ENCODE peak calls at places on chromosome 5, in seven cellular contexts. K is hepatocyte, D is mesendoderm, E is BE2C, G is fibroblast of lung, L is tibial artery, M is A549. O is an unnamed sample.

GRCh38 chr5:115377468-115378217 is 81.2 kb upstream of the CCDC112 start:
- DNase-seq in K (peak; percentile 46), D (no peak), E (no peak), G (peak; percentile 93), L (no peak), M (no peak), O (peak; percentile 66)

GRCh38 chr5:13640270-13640669 is 304.2 kb downstream of the DNAH5 start:
- DNase-seq in K (peak; percentile 16), D (no peak), E (no peak), G (no peak), L (no peak), M (peak; percentile 7), O (no peak)

GRCh38 chr5:110913221-110913620 is 158.3 kb upstream of the TSLP start:
- DNase-seq in K (no peak), D (no peak), E (no peak), G (no peak), L (no peak), M (no peak), O (no peak)

GRCh38 chr5:12099296-12099695 is 195.1 kb upstream of the CTNND2 start:
- DNase-seq in K (no peak), D (no peak), E (no peak), G (no peak), L (no peak), M (no peak), O (no peak)

GRCh38 chr5:105735704-105736103 is 1935.0 kb downstream of the EFNA5 start:
- DNase-seq in K (no peak), D (no peak), E (no peak), G (no peak), L (no peak), M (no peak), O (no peak)

GRCh38 chr5:93192107-93192506 is 388.9 kb downstream of the NR2F1-AS1 start:
- DNase-seq in K (no peak), D (no peak), E (no peak), G (peak; percentile 98), L (no peak), M (peak; percentile 7), O (peak; percentile 76)

GRCh38 chr5:131379723-131380122 is 115.9 kb downstream of the CDC42SE2 start:
- DNase-seq in K (peak; percentile 11), D (no peak), E (no peak), G (peak; percentile 83), L (no peak), M (peak; percentile 27), O (no peak)

GRCh38 chr5:1021136-1021968 is 12.8 kb downstream of the NKD2 start:
- DNase-seq in K (peak; percentile 84), D (peak; percentile 40), E (no peak), G (no peak), L (no peak), M (no peak), O (no peak)

GRCh38 chr5:132264546-132265335 is 7.2 kb downstream of the PDLIM4 start:
- DNase-seq in K (no peak), D (no peak), E (no peak), G (no peak), L (no peak), M (no peak), O (no peak)

GRCh38 chr5:68770566-68770965 is 323.2 kb upstream of the SLC30A5 start:
- DNase-seq in K (peak; percentile 18), D (no peak), E (no peak), G (no peak), L (no peak), M (no peak), O (no peak)

GRCh38 chr5:65172486-65173129 is 309.1 kb downstream of the ADAMTS6 start:
- DNase-seq in K (no peak), D (no peak), E (no peak), G (peak; percentile 99), L (no peak), M (no peak), O (peak; percentile 96)

GRCh38 chr5:146447734-146448380 is 724 bp downstream of the TCERG1 start:
- DNase-seq in K (peak; percentile 37), D (peak; percentile 67), E (no peak), G (peak; percentile 60), L (no peak), M (no peak), O (peak; percentile 65)

GRCh38 chr5:155085282-155085990 is 71.9 kb downstream of the KIF4B start:
- DNase-seq in K (peak; percentile 24), D (no peak), E (no peak), G (peak; percentile 12), L (no peak), M (no peak), O (peak; percentile 87)

GRCh38 chr5:136192526-136193395 is at the start of gene SMIM32:
- DNase-seq in K (peak; percentile 62), D (peak; percentile 77), E (peak; percentile 42), G (peak; percentile 20), L (no peak), M (no peak), O (no peak)

GRCh38 chr5:34913072-34913471 is 2.2 kb downstream of the RAD1 start:
- DNase-seq in K (no peak), D (no peak), E (no peak), G (peak; percentile 50), L (no peak), M (no peak), O (no peak)

GRCh38 chr5:8825161-8825757 is 720.6 kb downstream of the SEMA5A start:
- DNase-seq in K (no peak), D (no peak), E (no peak), G (peak; percentile 31), L (no peak), M (no peak), O (no peak)

GRCh38 chr5:55172937-55173695 is at the start of gene CDC20B:
- DNase-seq in K (peak; percentile 93), D (peak; percentile 84), E (peak; percentile 87), G (peak; percentile 69), L (peak; percentile 49), M (peak; percentile 76), O (peak; percentile 77)

GRCh38 chr5:2744485-2744884 is 7.0 kb downstream of the IRX2 start:
- DNase-seq in K (no peak), D (no peak), E (no peak), G (peak; percentile 54), L (no peak), M (no peak), O (no peak)

GRCh38 chr5:56734066-56734766 is 81.1 kb upstream of the MAP3K1 start:
- DNase-seq in K (no peak), D (peak; percentile 26), E (no peak), G (no peak), L (no peak), M (no peak), O (no peak)

GRCh38 chr5:124572973-124573372 is 173.5 kb downstream of the ZNF608 start:
- DNase-seq in K (no peak), D (peak; percentile 40), E (no peak), G (no peak), L (no peak), M (no peak), O (no peak)
- H3K4me1 ChIP-seq in K (no peaks in the 10 kb centered on the region), D (peaks cover 10% of the 10 kb centered on the region), E (peaks cover 17% of the 10 kb centered on the region), G (no peaks in the 10 kb centered on the region), L (no peaks in the 10 kb centered on the region), M (no peaks in the 10 kb centered on the region), O (no peaks in the 10 kb centered on the region)

DNA sequence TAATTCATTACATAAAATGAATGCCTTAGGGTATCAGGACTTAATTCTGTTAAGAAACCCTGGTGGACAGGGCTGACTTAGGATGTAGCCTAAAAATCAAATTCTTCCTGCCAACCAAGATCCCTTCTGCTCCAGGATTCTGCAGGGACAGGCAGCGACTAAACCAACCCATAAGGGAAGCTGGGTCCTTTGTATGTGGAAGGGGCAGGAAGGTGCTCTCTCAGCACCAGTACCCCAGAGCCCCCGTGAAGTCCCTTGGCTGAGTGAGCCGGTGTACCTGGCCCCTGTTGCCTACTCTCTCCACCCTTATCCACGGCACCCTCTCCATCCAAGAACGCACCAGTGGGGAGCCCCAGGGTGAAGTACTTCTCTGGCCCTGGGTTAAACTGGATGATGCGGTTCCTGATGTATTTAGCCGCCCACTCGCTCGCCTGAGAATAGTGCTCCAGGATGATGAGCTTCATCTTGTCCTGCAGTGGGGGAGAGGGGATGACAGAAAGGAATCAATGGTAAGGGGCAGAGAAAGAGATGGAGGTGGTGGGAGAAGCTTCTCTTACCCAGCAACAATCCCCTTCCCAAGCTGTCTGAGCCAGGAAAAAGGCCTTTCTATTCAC is 1.1 kb downstream of the GNPDA1 start:
- DNase-seq in K (no peak), D (no peak), E (no peak), G (no peak), L (no peak), M (no peak), O (no peak)
- H3K4me3 ChIP-seq in K (peak overlapping the region; percentile 73), D (no peak overlapping the region), E (peak overlapping the region; percentile 85), G (peak overlapping the region; percentile 93), L (peak overlapping the region; percentile 85), M (peak overlapping the region; percentile 89), O (peak overlapping the region; percentile 84)

DNA sequence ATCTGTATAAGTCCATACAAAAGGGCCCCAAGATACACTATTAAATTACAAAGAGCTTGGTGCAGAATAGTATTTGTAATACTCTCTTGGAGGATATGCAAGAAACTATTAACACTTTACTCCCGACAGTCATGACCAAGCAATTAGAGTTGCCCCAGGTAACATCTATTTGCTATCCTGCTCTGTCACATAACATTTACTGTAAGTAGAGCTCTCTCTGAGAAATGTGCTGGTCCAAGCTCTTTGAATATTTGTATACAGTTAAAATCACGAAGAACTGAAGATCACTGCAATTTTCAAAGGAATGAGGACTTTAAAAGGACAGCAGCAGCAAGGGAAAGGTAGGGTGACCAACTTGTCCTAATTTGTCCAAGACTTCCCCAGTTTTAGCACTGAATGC is 553.7 kb downstream of the RAB3C start:
- DNase-seq in K (no peak), D (no peak), E (no peak), G (no peak), L (no peak), M (no peak), O (no peak)
- H3K4me1 ChIP-seq in K (no peaks in the 10 kb centered on the region), D (peaks cover 2% of the 10 kb centered on the region), E (peaks cover 22% of the 10 kb centered on the region), G (peaks cover 2% of the 10 kb centered on the region), L (peaks cover 22% of the 10 kb centered on the region), M (peaks cover 94% of the 10 kb centered on the region), O (peaks cover 6% of the 10 kb centered on the region)

GRCh38 chr5:177494356-177495195 is 2.8 kb downstream of the PDLIM7 start:
- DNase-seq in K (peak; percentile 84), D (peak; percentile 97), E (peak; percentile 69), G (peak; percentile 94), L (peak; percentile 78), M (peak; percentile 70), O (peak; percentile 89)
- H3K4me3 ChIP-seq in K (no peak overlapping the region), D (no peak overlapping the region), E (no peak overlapping the region), G (peak overlapping the region; percentile 29), L (peak overlapping the region; percentile 83), M (peak overlapping the region; percentile 63), O (peak overlapping the region; percentile 74)